ENCODE peak calls at places on chromosomes 2 and 18, in six cellular contexts. B, D, I, P, T and A are unnamed samples.

GRCh38 chr2:8685697-8686358 is 4.0 kb downstream of the ID2 start:
- DNase-seq in B (peak; percentile 72), D (peak; percentile 83), I (peak; percentile 85), P (peak; percentile 36), T (peak; percentile 76), A (no peak)

GRCh38 chr18:13006731-13007550 is 15.8 kb downstream of the CEP192 start:
- DNase-seq in B (no peak), D (no peak), I (no peak), P (no peak), T (no peak), A (no peak)

GRCh38 chr2:38806001-38806400 is 28.0 kb downstream of the GEMIN6 start:
- DNase-seq in B (no peak), D (no peak), I (no peak), P (no peak), T (no peak), A (no peak)

GRCh38 chr18:68215931-68216330 is 499.0 kb downstream of the TMX3 start:
- DNase-seq in B (no peak), D (no peak), I (no peak), P (peak; percentile 30), T (peak; percentile 2), A (no peak)

GRCh38 chr2:40204268-40204667 is 247.6 kb downstream of the SLC8A1 start:
- DNase-seq in B (no peak), D (no peak), I (no peak), P (no peak), T (no peak), A (no peak)

GRCh38 chr2:182717451-182718215 is 1.6 kb downstream of the DNAJC10 start:
- DNase-seq in B (no peak), D (no peak), I (no peak), P (no peak), T (no peak), A (no peak)

GRCh38 chr2:227479865-227480475 is 8.0 kb downstream of the AGFG1 start:
- DNase-seq in B (no peak), D (no peak), I (no peak), P (no peak), T (peak; percentile 37), A (no peak)

GRCh38 chr2:26458365-26459042 is 19.4 kb downstream of the OTOF start:
- DNase-seq in B (no peak), D (no peak), I (peak; percentile 36), P (no peak), T (no peak), A (no peak)

GRCh38 chr2:130759906-130760753 is 4.8 kb downstream of the AMER3 start:
- DNase-seq in B (no peak), D (no peak), I (no peak), P (peak; percentile 32), T (no peak), A (no peak)

GRCh38 chr2:120729410-120730052 is 6.1 kb upstream of the GLI2 start:
- DNase-seq in B (no peak), D (no peak), I (no peak), P (peak; percentile 80), T (peak; percentile 60), A (peak; percentile 87)

GRCh38 chr2:139835101-139835500 is 1054.9 kb upstream of the NXPH2 start:
- DNase-seq in B (no peak), D (no peak), I (no peak), P (no peak), T (no peak), A (no peak)

GRCh38 chr2:137888845-137889244 is 75.4 kb upstream of the HNMT start:
- DNase-seq in B (no peak), D (no peak), I (no peak), P (peak; percentile 56), T (peak; percentile 14), A (no peak)

GRCh38 chr2:46521215-46521683 is 41.9 kb downstream of the TMEM247 start:
- DNase-seq in B (no peak), D (no peak), I (peak; percentile 92), P (no peak), T (no peak), A (peak; percentile 62)

GRCh38 chr2:170696948-170697347 is 18.2 kb upstream of the SP5 start:
- DNase-seq in B (no peak), D (no peak), I (no peak), P (no peak), T (no peak), A (no peak)

GRCh38 chr2:109654316-109655050 is 40.3 kb downstream of the SOWAHC start:
- DNase-seq in B (no peak), D (no peak), I (no peak), P (no peak), T (no peak), A (no peak)

GRCh38 chr2:172968061-172968469 is 107.6 kb upstream of the MAP3K20 start:
- DNase-seq in B (no peak), D (no peak), I (no peak), P (peak; percentile 90), T (no peak), A (peak; percentile 47)

GRCh38 chr2:30915485-30915884 is 108.2 kb upstream of the CAPN13 start:
- DNase-seq in B (no peak), D (no peak), I (no peak), P (peak; percentile 10), T (no peak), A (no peak)

GRCh38 chr2:48829036-48829435 is 73.5 kb upstream of the LHCGR start:
- DNase-seq in B (no peak), D (no peak), I (no peak), P (no peak), T (no peak), A (no peak)

GRCh38 chr2:179652296-179652695 is 209.1 kb downstream of the ZNF385B start:
- DNase-seq in B (no peak), D (no peak), I (no peak), P (no peak), T (no peak), A (no peak)

GRCh38 chr2:195428673-195429072 is 228.4 kb upstream of the SLC39A10 start:
- DNase-seq in B (no peak), D (no peak), I (no peak), P (no peak), T (no peak), A (no peak)

GRCh38 chr2:150587547-150588209 is 100.2 kb upstream of the RND3 start:
- DNase-seq in B (no peak), D (no peak), I (no peak), P (no peak), T (peak; percentile 25), A (peak; percentile 52)

GRCh38 chr18:75154259-75154658 is 54.7 kb downstream of the PTGR3 start:
- DNase-seq in B (no peak), D (no peak), I (no peak), P (no peak), T (no peak), A (no peak)

GRCh38 chr2:51000849-51001617 is 30.9 kb downstream of the NRXN1 start:
- DNase-seq in B (no peak), D (no peak), I (no peak), P (no peak), T (no peak), A (no peak)

GRCh38 chr2:77228379-77228778 is 293.8 kb downstream of the LRRTM4 start:
- DNase-seq in B (no peak), D (no peak), I (no peak), P (peak; percentile 3), T (no peak), A (no peak)

GRCh38 chr2:16218651-16219050 is 278.3 kb downstream of the MYCN start:
- DNase-seq in B (no peak), D (no peak), I (no peak), P (no peak), T (no peak), A (no peak)

GRCh38 chr2:223846524-223846923 is 9.1 kb upstream of the AP1S3 start:
- DNase-seq in B (no peak), D (no peak), I (no peak), P (peak; percentile 69), T (peak; percentile 24), A (no peak)

GRCh38 chr18:36333418-36333817 is 35.9 kb downstream of the FHOD3 start:
- DNase-seq in B (no peak), D (no peak), I (no peak), P (no peak), T (no peak), A (peak; percentile 69)

GRCh38 chr2:240387325-240387668 is 48.2 kb upstream of the GPC1 start:
- DNase-seq in B (no peak), D (no peak), I (no peak), P (no peak), T (no peak), A (no peak)